ENCODE peak calls at places on chromosomes 12 and 14, in six cellular contexts. F, V, R, K, M and P are unnamed samples. For H3K27me3, the result is how much of the 10 kb centered on the place peaks cover.

GRCh38 chr14:77238356-77238755 is 32.6 kb downstream of the NGB start:
- DNase-seq in F (no peak), V (no peak), R (no peak), K (no peak), M (no peak), P (no peak)

GRCh38 chr12:3777206-3777809 is 24.4 kb upstream of the CRACR2A start:
- DNase-seq in F (peak), V (no peak), R (no peak), K (peak), M (peak), P (no peak)

GRCh38 chr12:124002021-124002640 is 29.1 kb downstream of the ZNF664 start:
- DNase-seq in F (no peak), V (no peak), R (no peak), K (peak), M (peak), P (no peak)

GRCh38 chr12:46557539-46558373 is 185.2 kb upstream of the SLC38A2 start:
- DNase-seq in F (no peak), V (no peak), R (no peak), K (peak), M (peak), P (no peak)

GRCh38 chr14:105470812-105471771 is 3.5 kb upstream of the CRIP2 start:
- DNase-seq in F (no peak), V (no peak), R (no peak), K (peak), M (peak), P (no peak)

GRCh38 chr14:71321556-71322315 is 414.5 kb downstream of the PCNX1 start:
- DNase-seq in F (no peak), V (no peak), R (no peak), K (peak), M (peak), P (no peak)

GRCh38 chr14:51552275-51552674 is 99.4 kb upstream of the FRMD6 start:
- DNase-seq in F (no peak), V (no peak), R (no peak), K (no peak), M (no peak), P (no peak)

GRCh38 chr12:106113042-106113441 is 25.7 kb downstream of the NUAK1 start:
- DNase-seq in F (no peak), V (no peak), R (no peak), K (peak), M (peak), P (no peak)

GRCh38 chr12:19962192-19962591 is 406.1 kb upstream of the PDE3A start:
- DNase-seq in F (no peak), V (no peak), R (no peak), K (no peak), M (no peak), P (no peak)

GRCh38 chr12:124422570-124423523 is 128.0 kb downstream of the RFLNA start:
- DNase-seq in F (no peak), V (peak), R (peak), K (peak), M (peak), P (no peak)

GRCh38 chr14:51224551-51224950 is 15.5 kb upstream of the TMX1 start:
- DNase-seq in F (no peak), V (no peak), R (no peak), K (no peak), M (no peak), P (no peak)

GRCh38 chr14:30064454-30064853 is 136.8 kb upstream of the PRKD1 start:
- DNase-seq in F (no peak), V (no peak), R (no peak), K (no peak), M (peak), P (no peak)

GRCh38 chr12:67659296-67659695 is 10.8 kb downstream of the DYRK2 start:
- DNase-seq in F (no peak), V (no peak), R (no peak), K (no peak), M (no peak), P (no peak)

GRCh38 chr12:50764861-50765324 is 992 bp downstream of the ATF1 start:
- DNase-seq in F (peak), V (no peak), R (no peak), K (peak), M (peak), P (no peak)

GRCh38 chr14:42095155-42095554 is 488.5 kb downstream of the LRFN5 start:
- DNase-seq in F (no peak), V (no peak), R (no peak), K (no peak), M (no peak), P (no peak)

GRCh38 chr12:977163-977562 is 13.9 kb upstream of the ERC1 start:
- DNase-seq in F (no peak), V (no peak), R (no peak), K (no peak), M (no peak), P (no peak)

GRCh38 chr14:102319351-102320032 is at the start of gene ZNF839:
- DNase-seq in F (peak), V (peak), R (peak), K (peak), M (peak), P (peak)

GRCh38 chr14:61503167-61503801 is 181.9 kb downstream of the PRKCH start:
- DNase-seq in F (peak), V (no peak), R (no peak), K (no peak), M (peak), P (peak)

GRCh38 chr14:53955671-53956426 is 776 bp downstream of the BMP4 start:
- DNase-seq in F (no peak), V (peak), R (peak), K (peak), M (peak), P (no peak)

GRCh38 chr14:89748004-89748403 is 206.5 kb downstream of the EFCAB11 start:
- DNase-seq in F (no peak), V (no peak), R (no peak), K (peak), M (no peak), P (no peak)

GRCh38 chr14:59308706-59309105 is 120.2 kb downstream of the DAAM1 start:
- DNase-seq in F (no peak), V (no peak), R (no peak), K (no peak), M (peak), P (no peak)

GRCh38 chr12:51421266-51421884 is 3.3 kb upstream of the SLC4A8 start:
- DNase-seq in F (peak), V (peak), R (no peak), K (peak), M (peak), P (peak)

GRCh38 chr12:6532927-6533652 is 1.2 kb upstream of the GAPDH start:
- DNase-seq in F (peak), V (peak), R (peak), K (peak), M (peak), P (peak)

GRCh38 chr12:120999191-121000120 is 16.8 kb downstream of the C12orf43 start:
- DNase-seq in F (no peak), V (peak), R (no peak), K (no peak), M (peak), P (no peak)

GRCh38 chr14:101400815-101401214 is 160.5 kb upstream of the DIO3 start:
- DNase-seq in F (no peak), V (no peak), R (no peak), K (no peak), M (peak), P (no peak)

GRCh38 chr12:89891933-89892332 is 183.3 kb upstream of the ATP2B1 start:
- DNase-seq in F (no peak), V (no peak), R (no peak), K (no peak), M (no peak), P (no peak)

GRCh38 chr14:81991998-81992397 is 458.3 kb upstream of the SEL1L start:
- DNase-seq in F (no peak), V (no peak), R (no peak), K (peak), M (no peak), P (no peak)

GRCh38 chr12:90908465-90908864 is 46.5 kb downstream of the CCER1 start:
- DNase-seq in F (no peak), V (no peak), R (no peak), K (peak), M (peak), P (no peak)

GRCh38 chr12:49364989-49365388 is 2.3 kb upstream of the SPATS2 start:
- DNase-seq in F (no peak), V (no peak), R (no peak), K (peak), M (peak), P (no peak)
- H3K4me3 ChIP-seq in F (no peak), V (no peak), R (no peak), K (no peak), M (no peak), P (no peak)

GRCh38 chr14:103966631-103967030 is 24.3 kb upstream of the RD3L start:
- DNase-seq in F (no peak), V (no peak), R (no peak), K (no peak), M (no peak), P (no peak)

GRCh38 chr14:103974575-103974974 is 32.2 kb upstream of the RD3L start:
- DNase-seq in F (no peak), V (no peak), R (no peak), K (no peak), M (no peak), P (no peak)

GRCh38 chr14:103973354-103973753 is 31.0 kb upstream of the RD3L start:
- DNase-seq in F (no peak), V (no peak), R (no peak), K (no peak), M (peak), P (no peak)

DNA sequence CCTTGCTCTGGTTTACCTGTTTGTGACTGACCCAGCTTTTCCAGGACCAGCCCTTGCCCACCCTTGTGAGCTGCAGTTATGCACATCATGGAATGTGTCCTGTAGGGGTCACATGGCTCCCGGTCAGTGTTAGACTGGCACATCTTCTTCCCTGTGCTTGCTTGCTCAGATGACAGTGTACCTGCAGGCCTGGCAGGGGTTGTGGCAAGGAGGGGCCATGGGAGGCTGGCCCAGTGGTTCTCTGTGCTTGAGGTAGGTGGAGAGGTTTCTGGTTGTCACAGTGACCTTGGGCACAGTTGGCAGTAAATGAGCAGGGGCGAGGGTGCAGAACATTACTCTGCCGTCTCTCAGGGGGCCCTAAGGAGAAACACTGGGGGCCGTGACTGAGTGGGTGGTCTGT is 27.6 kb upstream of the RD3L start:
- DNase-seq in F (no peak), V (no peak), R (no peak), K (no peak), M (no peak), P (no peak)
- H3K27ac ChIP-seq in F (no peak), V (no peak), R (no peak), K (no peak), M (no peak), P (no peak)

GRCh38 chr14:74248036-74248435 is 8.8 kb downstream of the VSX2 start:
- DNase-seq in F (no peak), V (no peak), R (no peak), K (no peak), M (no peak), P (no peak)
- H3K27me3 ChIP-seq in F (under half), V (under half), R (under half), K (half or more), M (half or more), P (under half)

GRCh38 chr14:68820999-68821683 is 28.3 kb upstream of the ZFP36L1 start:
- DNase-seq in F (peak), V (no peak), R (peak), K (no peak), M (no peak), P (no peak)
- H3K4me3 ChIP-seq in F (no peak), V (no peak), R (peak), K (no peak), M (no peak), P (no peak)

DNA sequence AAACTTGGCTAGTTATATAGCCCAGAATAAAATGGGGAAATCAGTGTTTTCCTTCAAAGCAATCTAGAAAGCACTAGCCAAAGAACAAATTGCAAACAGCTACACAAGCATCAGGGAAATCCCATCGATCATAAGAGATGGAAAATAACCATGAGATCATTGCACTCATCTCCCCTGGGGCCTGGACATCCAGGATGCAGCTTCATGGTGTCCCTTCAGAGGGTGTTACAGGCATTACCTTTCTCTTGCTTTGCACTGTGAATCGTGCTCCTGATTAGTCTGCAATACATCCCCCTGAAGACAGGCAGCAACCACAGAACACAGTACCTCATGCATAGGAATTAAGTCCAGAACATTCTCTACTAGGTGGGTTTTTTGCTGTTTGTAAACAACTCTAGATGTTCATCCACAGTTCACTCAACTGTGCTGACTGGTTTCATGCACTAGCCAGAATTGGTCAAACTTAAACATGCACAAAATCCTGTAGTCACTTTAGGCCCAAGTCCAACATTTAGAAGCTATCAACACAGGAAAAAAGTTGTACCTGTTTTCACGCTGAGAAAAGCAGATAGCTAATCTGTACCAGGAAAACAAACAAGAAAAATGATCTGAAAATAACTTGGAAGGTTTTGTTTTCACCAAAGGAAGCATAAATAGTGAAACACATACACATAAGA is 120.1 kb downstream of the ZFP36L1 start:
- DNase-seq in F (no peak), V (no peak), R (no peak), K (no peak), M (no peak), P (no peak)
- H3K27ac ChIP-seq in F (no peak), V (peak), R (peak), K (no peak), M (peak), P (no peak)

DNA sequence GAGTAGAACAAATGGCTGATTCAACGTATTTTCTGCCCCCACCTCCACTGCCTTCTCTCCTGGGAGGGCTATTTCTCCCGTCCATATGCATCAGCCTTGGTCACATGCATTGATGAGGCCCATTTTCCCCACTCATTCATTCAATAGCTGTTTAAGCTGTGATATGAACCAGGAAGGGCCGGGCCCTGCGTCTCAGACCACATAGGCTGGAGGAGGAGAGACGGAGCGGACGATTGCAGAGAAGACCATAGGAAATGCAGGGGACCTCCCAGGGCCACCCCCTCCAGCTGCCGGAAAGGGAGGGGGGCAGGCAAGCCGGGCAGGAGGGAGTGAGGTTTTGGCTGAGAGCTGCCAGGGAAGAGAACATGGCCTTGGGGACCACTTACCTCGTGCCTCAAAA is 104.4 kb upstream of the TMEM132D start:
- DNase-seq in F (no peak), V (no peak), R (no peak), K (no peak), M (no peak), P (no peak)
- H3K27me3 ChIP-seq in F (under half), V (under half), R (under half), K (under half), M (under half), P (under half)

DNA sequence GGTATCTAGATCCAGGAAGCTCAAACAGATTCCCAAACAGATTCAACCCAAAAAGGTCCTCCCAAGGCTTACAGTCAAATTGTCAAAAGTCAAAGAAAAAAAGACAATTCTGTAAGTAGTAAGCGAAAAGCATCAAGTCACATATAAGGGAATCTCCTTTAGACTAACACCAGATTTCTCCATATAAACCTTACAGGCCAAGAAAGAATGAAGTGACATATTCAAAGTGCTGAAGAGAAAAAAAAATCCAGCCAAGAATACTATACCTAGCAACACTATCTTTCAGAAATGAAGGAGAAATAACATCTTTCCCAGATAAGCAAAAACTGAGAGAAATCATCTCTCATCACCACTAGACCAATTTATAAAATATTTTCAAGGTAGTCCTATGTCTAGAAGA is 79.6 kb upstream of the LGR5 start:
- DNase-seq in F (no peak), V (no peak), R (no peak), K (no peak), M (no peak), P (no peak)
- H3K4me3 ChIP-seq in F (no peak), V (no peak), R (no peak), K (no peak), M (no peak), P (no peak)